ENCODE peak calls at places on chromosome 3, in nine cellular contexts. R is germinal center; F is pancreas; P is stimulated activated CD8-positive, alpha-beta memory T cell treated with anti-CD3 and anti-CD28 coated beads, Interleukin-4, amount 100 ng/mL, for 24 hours; K is AG10803; T is occipital lobe; Z is T-cell; O is SK-MEL-5; G is COR-L47. I is an unnamed sample.

GRCh38 chr3:13822042-13822441 is 57.8 kb downstream of the WNT7A start:
- DNase-seq in R (no peak), F (no peak), P (no peak), K (no peak), T (no peak), Z (no peak), O (no peak), G (no peak), I (no peak)

GRCh38 chr3:152375546-152375945 is 106.8 kb downstream of the MBNL1 start:
- DNase-seq in R (no peak), F (no peak), P (no peak), K (peak), T (no peak), Z (no peak), O (no peak), G (no peak), I (no peak)

GRCh38 chr3:30933478-30934207 is 39.2 kb upstream of the GADL1 start:
- DNase-seq in R (no peak), F (no peak), P (no peak), K (no peak), T (no peak), Z (no peak), O (no peak), G (no peak), I (no peak)

GRCh38 chr3:38029400-38030125 is at the start of gene PLCD1:
- DNase-seq in R (peak), F (peak), P (no peak), K (peak), T (no peak), Z (peak), O (no peak), G (no peak), I (no peak)

GRCh38 chr3:49122886-49123545 is 2.4 kb upstream of the USP19 start:
- DNase-seq in R (no peak), F (no peak), P (no peak), K (no peak), T (no peak), Z (no peak), O (no peak), G (no peak), I (no peak)

GRCh38 chr3:126538966-126539365 is 15.0 kb downstream of the CHST13 start:
- DNase-seq in R (no peak), F (no peak), P (no peak), K (no peak), T (no peak), Z (no peak), O (no peak), G (no peak), I (no peak)

GRCh38 chr3:112038863-112039262 is 4.3 kb downstream of the TMPRSS7 start:
- DNase-seq in R (peak), F (no peak), P (no peak), K (peak), T (no peak), Z (no peak), O (no peak), G (no peak), I (no peak)

GRCh38 chr3:189630667-189631372 is 369 bp upstream of the TP63 start:
- DNase-seq in R (no peak), F (no peak), P (no peak), K (peak), T (no peak), Z (no peak), O (no peak), G (no peak), I (no peak)

GRCh38 chr3:15847239-15847638 is 49.5 kb upstream of the ANKRD28 start:
- DNase-seq in R (no peak), F (no peak), P (no peak), K (no peak), T (no peak), Z (no peak), O (no peak), G (no peak), I (no peak)

GRCh38 chr3:99875925-99876781 is 58.5 kb downstream of the CMSS1 start:
- DNase-seq in R (peak), F (peak), P (peak), K (peak), T (peak), Z (peak), O (no peak), G (peak), I (peak)

GRCh38 chr3:98917608-98918007 is 16.1 kb upstream of the DCBLD2 start:
- DNase-seq in R (no peak), F (no peak), P (no peak), K (no peak), T (no peak), Z (no peak), O (no peak), G (no peak), I (no peak)

GRCh38 chr3:38297947-38298711 is 16.0 kb downstream of the SLC22A14 start:
- DNase-seq in R (no peak), F (no peak), P (no peak), K (peak), T (no peak), Z (no peak), O (peak), G (no peak), I (peak)

GRCh38 chr3:144900366-144900765 is 928.7 kb downstream of the DIPK2A start:
- DNase-seq in R (no peak), F (no peak), P (no peak), K (peak), T (no peak), Z (no peak), O (no peak), G (no peak), I (no peak)

GRCh38 chr3:170359178-170359704 is 1.7 kb downstream of the SKIL start:
- DNase-seq in R (no peak), F (no peak), P (no peak), K (no peak), T (no peak), Z (no peak), O (no peak), G (no peak), I (no peak)

GRCh38 chr3:40407611-40408010 is 20.6 kb downstream of the ENTPD3 start:
- DNase-seq in R (no peak), F (no peak), P (no peak), K (no peak), T (no peak), Z (no peak), O (no peak), G (no peak), I (no peak)

GRCh38 chr3:184380627-184381260 is 890 bp downstream of the CHRD start:
- DNase-seq in R (no peak), F (no peak), P (no peak), K (no peak), T (no peak), Z (no peak), O (no peak), G (no peak), I (no peak)

GRCh38 chr3:89340431-89340830 is 233.0 kb downstream of the EPHA3 start:
- DNase-seq in R (no peak), F (no peak), P (no peak), K (no peak), T (no peak), Z (no peak), O (no peak), G (no peak), I (no peak)

GRCh38 chr3:56342475-56342874 is 125.8 kb downstream of the ERC2 start:
- DNase-seq in R (no peak), F (no peak), P (no peak), K (no peak), T (no peak), Z (no peak), O (no peak), G (no peak), I (no peak)

GRCh38 chr3:182479335-182479734 is 314.0 kb upstream of the ATP11B start:
- DNase-seq in R (no peak), F (no peak), P (no peak), K (no peak), T (no peak), Z (no peak), O (peak), G (no peak), I (no peak)

GRCh38 chr3:105413356-105413887 is 46.7 kb downstream of the ALCAM start:
- DNase-seq in R (no peak), F (no peak), P (no peak), K (no peak), T (no peak), Z (no peak), O (no peak), G (no peak), I (no peak)

GRCh38 chr3:115577000-115577399 is 46.3 kb upstream of the GAP43 start:
- DNase-seq in R (no peak), F (no peak), P (no peak), K (no peak), T (no peak), Z (no peak), O (no peak), G (no peak), I (no peak)

GRCh38 chr3:99172736-99173657 is 271.5 kb upstream of the DCBLD2 start:
- DNase-seq in R (peak), F (peak), P (no peak), K (peak), T (no peak), Z (no peak), O (peak), G (peak), I (peak)

GRCh38 chr3:175432338-175433025 is 573.3 kb downstream of the NAALADL2 start:
- DNase-seq in R (no peak), F (no peak), P (no peak), K (peak), T (no peak), Z (no peak), O (no peak), G (peak), I (peak)

GRCh38 chr3:131630812-131631211 is 128.0 kb upstream of the MRPL3 start:
- DNase-seq in R (no peak), F (no peak), P (no peak), K (peak), T (no peak), Z (no peak), O (no peak), G (no peak), I (no peak)

GRCh38 chr3:187902938-187903337 is 157.7 kb upstream of the BCL6 start:
- DNase-seq in R (no peak), F (no peak), P (no peak), K (no peak), T (no peak), Z (no peak), O (no peak), G (no peak), I (no peak)

GRCh38 chr3:187739561-187740445 is 5.5 kb downstream of the BCL6 start:
- DNase-seq in R (peak), F (peak), P (peak), K (peak), T (peak), Z (peak), O (peak), G (peak), I (peak)

GRCh38 chr3:98003306-98003969 is 31.2 kb upstream of the RIOX2 start:
- DNase-seq in R (no peak), F (no peak), P (no peak), K (no peak), T (no peak), Z (no peak), O (no peak), G (no peak), I (peak)

GRCh38 chr3:193559100-193559499 is 4.4 kb upstream of the ATP13A4 start:
- DNase-seq in R (no peak), F (no peak), P (no peak), K (no peak), T (no peak), Z (no peak), O (no peak), G (no peak), I (no peak)

GRCh38 chr3:21515417-21515816 is 235.6 kb downstream of the ZNF385D start:
- DNase-seq in R (no peak), F (no peak), P (no peak), K (no peak), T (no peak), Z (no peak), O (no peak), G (no peak), I (no peak)

GRCh38 chr3:43317461-43318316 is 31.3 kb downstream of the SNRK start:
- DNase-seq in R (no peak), F (no peak), P (no peak), K (peak), T (no peak), Z (no peak), O (no peak), G (no peak), I (no peak)

GRCh38 chr3:194691481-194692281 is 6.0 kb downstream of the FAM43A start:
- DNase-seq in R (peak), F (no peak), P (no peak), K (no peak), T (no peak), Z (no peak), O (no peak), G (no peak), I (peak)

GRCh38 chr3:101039285-101039684 is 46.1 kb upstream of the ABI3BP start:
- DNase-seq in R (no peak), F (peak), P (no peak), K (no peak), T (no peak), Z (no peak), O (no peak), G (peak), I (no peak)

GRCh38 chr3:52136513-52136912 is 17.7 kb downstream of the POC1A start:
- DNase-seq in R (no peak), F (no peak), P (no peak), K (peak), T (no peak), Z (no peak), O (no peak), G (no peak), I (no peak)

GRCh38 chr3:159872374-159873109 is 116.1 kb upstream of the IL12A start:
- DNase-seq in R (no peak), F (no peak), P (no peak), K (peak), T (no peak), Z (no peak), O (peak), G (no peak), I (peak)

GRCh38 chr3:43792904-43793303 is 102.2 kb downstream of the ABHD5 start:
- DNase-seq in R (no peak), F (no peak), P (no peak), K (peak), T (no peak), Z (no peak), O (no peak), G (no peak), I (no peak)

GRCh38 chr3:76700323-76700722 is 339.6 kb upstream of the ROBO2 start:
- DNase-seq in R (no peak), F (no peak), P (no peak), K (no peak), T (no peak), Z (no peak), O (no peak), G (no peak), I (no peak)

GRCh38 chr3:101950985-101951733 is 101.8 kb downstream of the NFKBIZ start:
- DNase-seq in R (no peak), F (no peak), P (no peak), K (peak), T (no peak), Z (no peak), O (peak), G (no peak), I (no peak)

I was measured in A673.